ENCODE peak calls at places on chromosomes 12 and 14, in eight cellular contexts. Q is effector CD4-positive, alpha-beta T cell; L is T follicular helper cell; C is Calu3; R is HFFc6; Y is heart right ventricle; D is fibroblast of mammary gland; Z is neuronal stem cell. I is an unnamed sample.

GRCh38 chr12:80443974-80444666 is at the start of gene PTPRQ:
- DNase-seq in R (peak), D (peak), L (no peak), C (no peak), Z (no peak), Y (no peak), Q (no peak), I (peak)

GRCh38 chr12:40525054-40525453 is 167.2 kb upstream of the CNTN1 start:
- DNase-seq in R (no peak), L (no peak), C (no peak), Y (no peak), Z (no peak), D (no peak), Q (no peak), I (no peak)

GRCh38 chr12:104669057-104669770 is 212.5 kb downstream of the CHST11 start:
- DNase-seq in C (no peak), Q (no peak), D (no peak), R (no peak), Y (peak), Z (peak), L (no peak), I (no peak)

GRCh38 chr12:121668750-121669524 is 517 bp downstream of the MORN3 start:
- DNase-seq in Y (no peak), R (no peak), C (peak), L (peak), Q (peak), D (peak), Z (peak), I (peak)

GRCh38 chr12:53225635-53226424 is 6.2 kb downstream of the RARG start:
- DNase-seq in D (no peak), C (no peak), Y (no peak), Q (no peak), R (no peak), Z (no peak), L (no peak), I (no peak)

GRCh38 chr12:70576341-70577282 is 60.6 kb downstream of the PTPRB start:
- DNase-seq in L (no peak), D (peak), Q (no peak), Z (peak), C (peak), R (peak), Y (no peak), I (peak)

GRCh38 chr14:63542231-63542999 is 762 bp downstream of the PPP2R5E start:
- DNase-seq in Q (peak), Z (peak), Y (peak), C (peak), R (no peak), L (no peak), D (no peak), I (no peak)

GRCh38 chr12:53054112-53054878 is 4.4 kb downstream of the TNS2 start:
- DNase-seq in Z (peak), L (peak), R (no peak), Q (peak), D (peak), Y (peak), C (peak), I (peak)

GRCh38 chr14:105495990-105496830 is 5.2 kb downstream of the TEDC1 start:
- DNase-seq in L (no peak), D (no peak), Q (no peak), C (no peak), Z (no peak), Y (no peak), R (no peak), I (no peak)

GRCh38 chr12:124545508-124546418 is 21.6 kb downstream of the NCOR2 start:
- DNase-seq in Q (no peak), R (no peak), C (no peak), Z (no peak), Y (no peak), L (no peak), D (peak), I (no peak)

GRCh38 chr12:108097160-108097911 is 31.8 kb upstream of the WSCD2 start:
- DNase-seq in R (no peak), Y (no peak), D (no peak), C (no peak), Q (no peak), Z (no peak), L (no peak), I (no peak)

GRCh38 chr12:108964391-108965166 is 56.3 kb downstream of the SVOP start:
- DNase-seq in Z (no peak), C (no peak), D (no peak), L (no peak), R (no peak), Q (no peak), Y (no peak), I (no peak)

GRCh38 chr14:70888681-70889175 is 18.5 kb upstream of the PCNX1 start:
- DNase-seq in Z (no peak), D (peak), L (no peak), R (peak), Q (no peak), C (no peak), Y (no peak), I (peak)

GRCh38 chr12:65825573-65826512 is 1.6 kb downstream of the HMGA2 start:
- DNase-seq in Z (peak), L (no peak), R (no peak), Q (no peak), Y (peak), C (peak), D (no peak), I (peak)